ENCODE peak calls at places on chromosomes 11 and 22, in six cellular contexts. One of them, this sample, is unnamed.

GRCh38 chr11:100105605-100106358 is 581.3 kb upstream of the ARHGAP42 start:
- DNase-seq in CD4-positive, alpha-beta memory T cell: no peak
- DNase-seq in CD8-positive, alpha-beta memory T cell: no peak
- DNase-seq in adrenal gland: no peak
- DNase-seq in left ventricle myocardium inferior: no peak
- DNase-seq in endodermal cell: peak; percentile 69
- DNase-seq in this sample: no peak

GRCh38 chr11:62264004-62264403 is 6.0 kb upstream of the SCGB2A2 start:
- DNase-seq in left ventricle myocardium inferior: no peak
- DNase-seq in CD4-positive, alpha-beta memory T cell: no peak
- DNase-seq in CD8-positive, alpha-beta memory T cell: no peak
- DNase-seq in adrenal gland: no peak
- DNase-seq in endodermal cell: no peak
- DNase-seq in this sample: no peak

GRCh38 chr22:49660794-49661781 is 166.6 kb downstream of the BRD1 start:
- DNase-seq in endodermal cell: peak; percentile 36
- DNase-seq in CD4-positive, alpha-beta memory T cell: no peak
- DNase-seq in adrenal gland: no peak
- DNase-seq in CD8-positive, alpha-beta memory T cell: no peak
- DNase-seq in left ventricle myocardium inferior: no peak
- DNase-seq in this sample: no peak

GRCh38 chr11:66745356-66746235 is 16.6 kb upstream of the SPTBN2 start:
- DNase-seq in CD8-positive, alpha-beta memory T cell: peak; percentile 23
- DNase-seq in CD4-positive, alpha-beta memory T cell: peak; percentile 19
- DNase-seq in endodermal cell: no peak
- DNase-seq in adrenal gland: peak; percentile 30
- DNase-seq in left ventricle myocardium inferior: no peak
- DNase-seq in this sample: no peak

GRCh38 chr11:7527029-7527428 is 13.2 kb downstream of the PPFIBP2 start:
- DNase-seq in adrenal gland: no peak
- DNase-seq in CD8-positive, alpha-beta memory T cell: peak; percentile 12
- DNase-seq in left ventricle myocardium inferior: no peak
- DNase-seq in endodermal cell: no peak
- DNase-seq in CD4-positive, alpha-beta memory T cell: peak; percentile 76
- DNase-seq in this sample: no peak

GRCh38 chr11:29432719-29433325 is 584.0 kb downstream of the KCNA4 start:
- DNase-seq in CD8-positive, alpha-beta memory T cell: no peak
- DNase-seq in CD4-positive, alpha-beta memory T cell: no peak
- DNase-seq in left ventricle myocardium inferior: no peak
- DNase-seq in adrenal gland: no peak
- DNase-seq in endodermal cell: no peak
- DNase-seq in this sample: no peak

GRCh38 chr11:65903068-65903481 is 2.9 kb upstream of the FOSL1 start:
- DNase-seq in CD8-positive, alpha-beta memory T cell: no peak
- DNase-seq in adrenal gland: no peak
- DNase-seq in endodermal cell: peak; percentile 85
- DNase-seq in CD4-positive, alpha-beta memory T cell: no peak
- DNase-seq in left ventricle myocardium inferior: no peak
- DNase-seq in this sample: peak; percentile 15

GRCh38 chr11:15807827-15808226 is 548.5 kb downstream of the SOX6 start:
- DNase-seq in CD4-positive, alpha-beta memory T cell: no peak
- DNase-seq in CD8-positive, alpha-beta memory T cell: no peak
- DNase-seq in left ventricle myocardium inferior: no peak
- DNase-seq in endodermal cell: no peak
- DNase-seq in adrenal gland: no peak
- DNase-seq in this sample: no peak

GRCh38 chr11:60925685-60926267 is 1.5 kb downstream of the TMEM132A start:
- DNase-seq in endodermal cell: no peak
- DNase-seq in left ventricle myocardium inferior: no peak
- DNase-seq in adrenal gland: no peak
- DNase-seq in CD4-positive, alpha-beta memory T cell: no peak
- DNase-seq in CD8-positive, alpha-beta memory T cell: no peak
- DNase-seq in this sample: no peak

DNA sequence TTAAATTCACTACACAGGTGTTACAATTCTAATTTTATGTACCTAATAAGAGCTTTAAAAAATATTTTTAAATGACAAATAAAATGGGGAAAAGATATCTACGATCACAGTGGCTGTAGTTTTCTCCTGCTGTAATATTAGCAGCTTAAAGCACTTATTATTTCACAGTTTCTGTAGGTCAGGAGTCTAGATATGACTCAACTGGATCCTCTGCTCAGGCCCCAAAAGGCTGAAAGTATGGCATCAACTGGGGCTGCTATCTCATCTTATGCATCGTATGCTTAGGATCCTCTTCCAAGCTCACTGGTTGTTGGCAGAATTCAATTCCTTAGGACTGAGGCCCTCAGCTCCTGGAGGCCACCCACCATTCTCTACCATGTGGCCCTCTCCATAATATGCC is 12.8 kb downstream of the FBXO3 start:
- DNase-seq in CD8-positive, alpha-beta memory T cell: no peak
- DNase-seq in adrenal gland: no peak
- DNase-seq in left ventricle myocardium inferior: no peak
- DNase-seq in endodermal cell: no peak
- DNase-seq in CD4-positive, alpha-beta memory T cell: no peak
- DNase-seq in this sample: no peak
- H3K36me3 ChIP-seq in CD8-positive, alpha-beta memory T cell: peaks cover 24% of the 10 kb centered on the region
- H3K36me3 ChIP-seq in adrenal gland: peaks cover 36% of the 10 kb centered on the region
- H3K36me3 ChIP-seq in left ventricle myocardium inferior: peaks cover 92% of the 10 kb centered on the region
- H3K36me3 ChIP-seq in endodermal cell: peaks cover 23% of the 10 kb centered on the region
- H3K36me3 ChIP-seq in CD4-positive, alpha-beta memory T cell: peaks cover 47% of the 10 kb centered on the region
- H3K36me3 ChIP-seq in this sample: peaks cover 100% of the 10 kb centered on the region

GRCh38 chr11:63838150-63838681 is 694 bp upstream of the MARK2 start:
- DNase-seq in CD8-positive, alpha-beta memory T cell: peak; percentile 5
- DNase-seq in CD4-positive, alpha-beta memory T cell: no peak
- DNase-seq in endodermal cell: no peak
- DNase-seq in adrenal gland: peak; percentile 45
- DNase-seq in left ventricle myocardium inferior: no peak
- DNase-seq in this sample: no peak
- H3K4me3 ChIP-seq in CD8-positive, alpha-beta memory T cell: peak overlapping the region; percentile 56
- H3K4me3 ChIP-seq in CD4-positive, alpha-beta memory T cell: peak overlapping the region; percentile 1
- H3K4me3 ChIP-seq in endodermal cell: peak overlapping the region; percentile 60
- H3K4me3 ChIP-seq in adrenal gland: peak overlapping the region; percentile 98
- H3K4me3 ChIP-seq in left ventricle myocardium inferior: peak overlapping the region; percentile 91
- H3K4me3 ChIP-seq in this sample: peak overlapping the region; percentile 99

GRCh38 chr11:46675949-46676348 is 24.5 kb downstream of the ARHGAP1 start:
- DNase-seq in CD4-positive, alpha-beta memory T cell: no peak
- DNase-seq in endodermal cell: no peak
- DNase-seq in CD8-positive, alpha-beta memory T cell: no peak
- DNase-seq in left ventricle myocardium inferior: no peak
- DNase-seq in adrenal gland: no peak
- DNase-seq in this sample: no peak

GRCh38 chr11:46675288-46675851 is 25.0 kb downstream of the ARHGAP1 start:
- DNase-seq in CD4-positive, alpha-beta memory T cell: no peak
- DNase-seq in CD8-positive, alpha-beta memory T cell: no peak
- DNase-seq in endodermal cell: peak; percentile 58
- DNase-seq in left ventricle myocardium inferior: peak; percentile 56
- DNase-seq in adrenal gland: peak; percentile 76
- DNase-seq in this sample: no peak

GRCh38 chr11:46673713-46674462 is 26.5 kb downstream of the ARHGAP1 start:
- DNase-seq in CD8-positive, alpha-beta memory T cell: no peak
- DNase-seq in endodermal cell: peak; percentile 57
- DNase-seq in adrenal gland: no peak
- DNase-seq in left ventricle myocardium inferior: no peak
- DNase-seq in CD4-positive, alpha-beta memory T cell: no peak
- DNase-seq in this sample: no peak

GRCh38 chr11:46676436-46677158 is 23.8 kb downstream of the ARHGAP1 start:
- DNase-seq in endodermal cell: no peak
- DNase-seq in CD4-positive, alpha-beta memory T cell: no peak
- DNase-seq in adrenal gland: no peak
- DNase-seq in left ventricle myocardium inferior: no peak
- DNase-seq in CD8-positive, alpha-beta memory T cell: no peak
- DNase-seq in this sample: no peak

DNA sequence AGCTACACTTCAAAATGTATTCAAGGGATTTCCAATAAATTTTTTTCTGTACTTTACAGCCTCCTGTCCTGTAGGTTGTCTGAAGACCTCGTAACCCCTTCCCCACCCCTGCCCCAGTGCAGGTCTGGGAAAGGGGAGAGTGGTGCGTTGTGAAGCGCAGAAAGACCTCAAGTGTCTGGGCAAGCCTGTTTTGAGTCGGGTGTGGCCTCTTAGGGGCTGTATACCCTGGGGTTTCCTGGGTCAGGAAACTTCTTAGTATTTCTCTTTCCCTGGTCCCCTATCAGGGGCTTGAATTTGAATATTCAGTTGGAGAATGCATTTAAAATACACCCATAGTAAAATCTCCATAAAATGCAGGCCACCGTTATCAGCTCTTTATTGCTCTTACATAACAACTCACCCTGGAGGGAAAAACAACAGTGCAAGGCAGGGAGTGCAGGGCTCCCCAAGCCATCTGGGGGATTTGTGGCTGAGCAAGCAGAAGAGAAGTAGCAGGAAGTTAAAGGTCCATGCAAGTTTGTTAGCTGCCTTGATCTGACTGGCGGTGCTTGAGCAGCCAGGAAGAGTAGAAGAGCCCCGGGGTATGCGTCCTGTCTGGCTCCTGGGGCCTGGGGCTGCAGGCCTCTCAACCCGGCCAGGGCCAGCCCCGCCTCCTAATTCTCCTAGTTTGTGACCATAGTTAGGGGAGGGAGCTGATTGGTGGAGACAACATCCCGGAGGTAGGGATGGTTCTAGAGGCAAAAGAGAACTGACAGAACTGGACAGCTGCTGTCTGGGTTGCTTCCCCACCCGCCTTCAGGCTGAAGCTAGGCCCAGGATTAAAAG is 25.7 kb downstream of the ARHGAP1 start:
- DNase-seq in left ventricle myocardium inferior: peak; percentile 55
- DNase-seq in CD8-positive, alpha-beta memory T cell: no peak
- DNase-seq in endodermal cell: peak; percentile 93
- DNase-seq in adrenal gland: no peak
- DNase-seq in CD4-positive, alpha-beta memory T cell: peak; percentile 27
- DNase-seq in this sample: peak; percentile 45
- H3K36me3 ChIP-seq in left ventricle myocardium inferior: peaks cover 80% of the 10 kb centered on the region
- H3K36me3 ChIP-seq in CD8-positive, alpha-beta memory T cell: peaks cover 29% of the 10 kb centered on the region
- H3K36me3 ChIP-seq in endodermal cell: peaks cover 40% of the 10 kb centered on the region
- H3K36me3 ChIP-seq in adrenal gland: peaks cover 70% of the 10 kb centered on the region
- H3K36me3 ChIP-seq in CD4-positive, alpha-beta memory T cell: peaks cover 33% of the 10 kb centered on the region
- H3K36me3 ChIP-seq in this sample: peaks cover 76% of the 10 kb centered on the region

GRCh38 chr22:25067851-25068421 is 115.4 kb downstream of the KIAA1671 start:
- DNase-seq in endodermal cell: no peak
- DNase-seq in adrenal gland: peak; percentile 87
- DNase-seq in left ventricle myocardium inferior: no peak
- DNase-seq in CD4-positive, alpha-beta memory T cell: peak; percentile 93
- DNase-seq in CD8-positive, alpha-beta memory T cell: peak; percentile 77
- DNase-seq in this sample: no peak

GRCh38 chr22:25066861-25067435 is 114.4 kb downstream of the KIAA1671 start:
- DNase-seq in endodermal cell: no peak
- DNase-seq in adrenal gland: no peak
- DNase-seq in CD8-positive, alpha-beta memory T cell: no peak
- DNase-seq in CD4-positive, alpha-beta memory T cell: no peak
- DNase-seq in left ventricle myocardium inferior: no peak
- DNase-seq in this sample: no peak

GRCh38 chr22:25069426-25069757 is 116.9 kb downstream of the KIAA1671 start:
- DNase-seq in endodermal cell: no peak
- DNase-seq in adrenal gland: no peak
- DNase-seq in CD8-positive, alpha-beta memory T cell: no peak
- DNase-seq in CD4-positive, alpha-beta memory T cell: no peak
- DNase-seq in left ventricle myocardium inferior: no peak
- DNase-seq in this sample: no peak

GRCh38 chr22:25069758-25070461 is 117.4 kb downstream of the KIAA1671 start:
- DNase-seq in CD4-positive, alpha-beta memory T cell: no peak
- DNase-seq in left ventricle myocardium inferior: no peak
- DNase-seq in CD8-positive, alpha-beta memory T cell: no peak
- DNase-seq in adrenal gland: peak; percentile 71
- DNase-seq in endodermal cell: no peak
- DNase-seq in this sample: no peak

GRCh38 chr22:25068701-25069100 is 116.2 kb downstream of the KIAA1671 start:
- DNase-seq in endodermal cell: no peak
- DNase-seq in left ventricle myocardium inferior: no peak
- DNase-seq in CD8-positive, alpha-beta memory T cell: no peak
- DNase-seq in CD4-positive, alpha-beta memory T cell: peak; percentile 28
- DNase-seq in adrenal gland: no peak
- DNase-seq in this sample: no peak
- H3K4me3 ChIP-seq in endodermal cell: no peak overlapping the region
- H3K4me3 ChIP-seq in left ventricle myocardium inferior: no peak overlapping the region
- H3K4me3 ChIP-seq in CD8-positive, alpha-beta memory T cell: peak overlapping the region; percentile 62
- H3K4me3 ChIP-seq in CD4-positive, alpha-beta memory T cell: peak overlapping the region; percentile 9
- H3K4me3 ChIP-seq in adrenal gland: no peak overlapping the region
- H3K4me3 ChIP-seq in this sample: no peak overlapping the region

DNA sequence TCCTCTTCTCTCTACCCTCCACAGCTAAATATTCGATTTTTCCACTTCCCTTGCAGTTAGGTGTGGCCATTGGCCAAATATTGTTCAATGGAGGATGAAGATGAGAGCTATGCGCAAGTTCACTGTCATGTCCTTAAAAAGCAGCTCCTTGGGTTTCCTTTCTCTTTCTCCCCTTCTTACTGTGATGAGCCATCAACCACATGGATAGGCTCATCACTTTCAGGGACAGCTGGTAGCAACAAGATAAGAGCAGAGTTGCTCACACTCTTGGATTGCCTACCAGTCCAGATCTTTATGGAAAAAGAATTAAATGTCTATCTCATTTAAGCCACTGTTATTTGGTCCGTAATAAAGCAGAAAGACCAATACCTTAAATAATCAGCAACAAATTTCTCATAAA is 377.0 kb downstream of the DDX10 start:
- DNase-seq in endodermal cell: no peak
- DNase-seq in CD4-positive, alpha-beta memory T cell: no peak
- DNase-seq in left ventricle myocardium inferior: no peak
- DNase-seq in CD8-positive, alpha-beta memory T cell: no peak
- DNase-seq in adrenal gland: no peak
- DNase-seq in this sample: no peak
- H3K36me3 ChIP-seq in endodermal cell: no peaks in the 10 kb centered on the region
- H3K36me3 ChIP-seq in CD4-positive, alpha-beta memory T cell: no peaks in the 10 kb centered on the region
- H3K36me3 ChIP-seq in left ventricle myocardium inferior: no peaks in the 10 kb centered on the region
- H3K36me3 ChIP-seq in CD8-positive, alpha-beta memory T cell: no peaks in the 10 kb centered on the region
- H3K36me3 ChIP-seq in adrenal gland: no peaks in the 10 kb centered on the region
- H3K36me3 ChIP-seq in this sample: no peaks in the 10 kb centered on the region

DNA sequence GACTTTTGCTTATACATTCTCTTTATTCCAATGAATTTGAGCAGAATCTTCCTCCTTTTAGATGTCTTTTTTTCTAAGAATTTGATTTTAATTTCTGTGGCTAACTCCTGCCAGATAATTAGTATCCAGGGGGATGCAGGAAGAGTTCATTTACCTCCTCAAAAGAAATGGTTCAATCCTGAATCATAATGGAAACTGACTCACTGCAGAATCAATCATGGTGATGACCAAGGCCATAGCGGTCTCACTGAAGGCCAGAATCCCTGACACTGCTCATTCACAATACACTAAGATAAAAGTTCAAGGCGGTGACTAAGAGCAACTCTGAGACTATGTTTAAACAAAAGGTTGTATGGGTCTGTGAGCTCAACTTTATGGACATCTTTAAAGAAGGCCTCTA is 233.9 kb upstream of the ZC3H12C start:
- DNase-seq in adrenal gland: peak; percentile 74
- DNase-seq in CD4-positive, alpha-beta memory T cell: no peak
- DNase-seq in left ventricle myocardium inferior: no peak
- DNase-seq in endodermal cell: no peak
- DNase-seq in CD8-positive, alpha-beta memory T cell: no peak
- DNase-seq in this sample: no peak
- H3K4me3 ChIP-seq in adrenal gland: no peak overlapping the region
- H3K4me3 ChIP-seq in CD4-positive, alpha-beta memory T cell: no peak overlapping the region
- H3K4me3 ChIP-seq in left ventricle myocardium inferior: no peak overlapping the region
- H3K4me3 ChIP-seq in endodermal cell: no peak overlapping the region
- H3K4me3 ChIP-seq in CD8-positive, alpha-beta memory T cell: no peak overlapping the region
- H3K4me3 ChIP-seq in this sample: no peak overlapping the region

GRCh38 chr11:125618383-125618782 is 6.6 kb upstream of the CHEK1 start:
- DNase-seq in adrenal gland: no peak
- DNase-seq in CD8-positive, alpha-beta memory T cell: no peak
- DNase-seq in CD4-positive, alpha-beta memory T cell: no peak
- DNase-seq in endodermal cell: no peak
- DNase-seq in left ventricle myocardium inferior: no peak
- DNase-seq in this sample: no peak
- H3K36me3 ChIP-seq in adrenal gland: peaks cover 82% of the 10 kb centered on the region
- H3K36me3 ChIP-seq in CD8-positive, alpha-beta memory T cell: peaks cover 55% of the 10 kb centered on the region
- H3K36me3 ChIP-seq in CD4-positive, alpha-beta memory T cell: peaks cover 72% of the 10 kb centered on the region
- H3K36me3 ChIP-seq in endodermal cell: peaks cover 92% of the 10 kb centered on the region
- H3K36me3 ChIP-seq in left ventricle myocardium inferior: peaks cover 87% of the 10 kb centered on the region
- H3K36me3 ChIP-seq in this sample: peaks cover 89% of the 10 kb centered on the region

This sample was measured in heart left ventricle.